ENCODE peak calls at places on chromosomes 3 and 15, in six cellular contexts. One of them, this sample, is unnamed.

GRCh38 chr3:116340680-116341216 is 104.5 kb downstream of the LSAMP start:
- DNase-seq in A549: no peak
- DNase-seq in HepG2: no peak
- DNase-seq in GM12878: no peak
- DNase-seq in endothelial cell of umbilical vein: no peak
- DNase-seq in K562: no peak
- DNase-seq in this sample: peak

GRCh38 chr15:75551076-75551475 is 28.0 kb downstream of the PTPN9 start:
- DNase-seq in HepG2: no peak
- DNase-seq in endothelial cell of umbilical vein: no peak
- DNase-seq in GM12878: no peak
- DNase-seq in A549: no peak
- DNase-seq in K562: no peak
- DNase-seq in this sample: peak

GRCh38 chr3:27752926-27753325 is 30.8 kb upstream of the EOMES start:
- DNase-seq in endothelial cell of umbilical vein: no peak
- DNase-seq in K562: no peak
- DNase-seq in GM12878: no peak
- DNase-seq in HepG2: no peak
- DNase-seq in A549: no peak
- DNase-seq in this sample: no peak

GRCh38 chr3:190970560-190970959 is 108.1 kb upstream of the GMNC start:
- DNase-seq in HepG2: no peak
- DNase-seq in A549: no peak
- DNase-seq in GM12878: no peak
- DNase-seq in K562: no peak
- DNase-seq in endothelial cell of umbilical vein: no peak
- DNase-seq in this sample: no peak

GRCh38 chr3:150314248-150315027 is 93.7 kb upstream of the TSC22D2 start:
- DNase-seq in endothelial cell of umbilical vein: peak
- DNase-seq in K562: no peak
- DNase-seq in GM12878: no peak
- DNase-seq in HepG2: no peak
- DNase-seq in A549: no peak
- DNase-seq in this sample: no peak

GRCh38 chr3:192082733-192083660 is 622.0 kb downstream of the PYDC2 start:
- DNase-seq in GM12878: peak
- DNase-seq in K562: no peak
- DNase-seq in endothelial cell of umbilical vein: no peak
- DNase-seq in HepG2: no peak
- DNase-seq in A549: no peak
- DNase-seq in this sample: no peak

GRCh38 chr3:53161345-53161819 is 373 bp downstream of the PRKCD start:
- DNase-seq in HepG2: no peak
- DNase-seq in A549: no peak
- DNase-seq in GM12878: no peak
- DNase-seq in K562: peak
- DNase-seq in endothelial cell of umbilical vein: peak
- DNase-seq in this sample: peak

GRCh38 chr15:87527416-87527815 is 729.1 kb downstream of the NTRK3 start:
- DNase-seq in HepG2: no peak
- DNase-seq in A549: no peak
- DNase-seq in K562: no peak
- DNase-seq in GM12878: no peak
- DNase-seq in endothelial cell of umbilical vein: no peak
- DNase-seq in this sample: no peak

GRCh38 chr15:66738595-66738994 is 36.6 kb downstream of the SMAD6 start:
- DNase-seq in K562: no peak
- DNase-seq in endothelial cell of umbilical vein: no peak
- DNase-seq in HepG2: no peak
- DNase-seq in GM12878: no peak
- DNase-seq in A549: no peak
- DNase-seq in this sample: no peak

GRCh38 chr3:160400048-160400630 is 689 bp downstream of the SMC4 start:
- DNase-seq in A549: peak
- DNase-seq in endothelial cell of umbilical vein: peak
- DNase-seq in GM12878: no peak
- DNase-seq in HepG2: peak
- DNase-seq in K562: peak
- DNase-seq in this sample: peak

GRCh38 chr3:184039414-184039813 is 7.9 kb downstream of the HTR3D start:
- DNase-seq in endothelial cell of umbilical vein: no peak
- DNase-seq in A549: no peak
- DNase-seq in K562: no peak
- DNase-seq in HepG2: no peak
- DNase-seq in GM12878: no peak
- DNase-seq in this sample: peak

GRCh38 chr3:69288161-69288895 is 97.6 kb downstream of the FRMD4B start:
- DNase-seq in K562: no peak
- DNase-seq in GM12878: no peak
- DNase-seq in HepG2: no peak
- DNase-seq in endothelial cell of umbilical vein: peak
- DNase-seq in A549: no peak
- DNase-seq in this sample: no peak

DNA sequence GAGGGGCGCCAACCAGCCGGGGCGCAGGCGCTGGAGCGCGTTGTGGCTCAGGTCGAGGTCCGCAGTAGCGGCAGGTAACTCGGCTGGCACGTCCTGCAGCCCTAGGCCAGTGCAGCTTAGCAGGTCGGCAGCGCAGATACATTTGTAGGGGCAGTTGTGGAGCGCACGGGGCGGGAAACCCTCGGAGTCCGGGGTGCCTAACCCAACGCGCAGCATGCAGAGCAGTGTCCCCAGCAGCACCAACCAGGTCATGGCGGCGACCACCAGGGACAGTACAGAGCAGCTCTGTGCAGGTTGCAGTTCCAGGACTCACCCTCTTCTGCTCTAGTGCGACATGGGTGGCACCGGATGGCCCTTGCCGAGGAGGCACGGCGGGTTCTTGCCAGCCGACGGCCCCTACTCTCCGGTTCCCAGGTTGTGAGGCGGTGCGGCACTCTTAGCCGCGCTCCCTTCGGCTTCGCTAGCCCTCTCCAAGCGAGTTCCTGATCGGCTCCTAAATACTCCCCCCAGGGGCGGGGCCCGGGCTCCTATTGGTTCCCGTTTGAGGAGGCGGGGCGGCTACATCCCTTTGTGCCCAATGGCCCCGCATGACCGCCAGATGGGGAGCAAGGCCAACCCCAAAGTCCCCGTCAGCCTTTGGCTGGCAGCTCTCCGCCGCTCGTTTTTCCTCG is at the start of gene AMIGO3:
- DNase-seq in K562: peak
- DNase-seq in A549: peak
- DNase-seq in endothelial cell of umbilical vein: peak
- DNase-seq in GM12878: peak
- DNase-seq in HepG2: no peak
- DNase-seq in this sample: peak
- TF ChIP-seq MYC in K562: no peak
- TF ChIP-seq MYC in A549: no peak
- TF ChIP-seq MYC in endothelial cell of umbilical vein: no peak
- TF ChIP-seq MYC in GM12878: no peak
- TF ChIP-seq MYC in HepG2: no peak
- TF ChIP-seq MYC in this sample: no peak

GRCh38 chr3:141303481-141304223 is 64.7 kb upstream of the ZBTB38 start:
- DNase-seq in A549: peak
- DNase-seq in GM12878: peak
- DNase-seq in K562: peak
- DNase-seq in endothelial cell of umbilical vein: peak
- DNase-seq in HepG2: peak
- DNase-seq in this sample: peak
- TF ChIP-seq MAX in A549: no peak
- TF ChIP-seq MAX in GM12878: no peak
- TF ChIP-seq MAX in K562: no peak
- TF ChIP-seq MAX in endothelial cell of umbilical vein: no peak
- TF ChIP-seq MAX in HepG2: no peak
- TF ChIP-seq MAX in this sample: no peak

DNA sequence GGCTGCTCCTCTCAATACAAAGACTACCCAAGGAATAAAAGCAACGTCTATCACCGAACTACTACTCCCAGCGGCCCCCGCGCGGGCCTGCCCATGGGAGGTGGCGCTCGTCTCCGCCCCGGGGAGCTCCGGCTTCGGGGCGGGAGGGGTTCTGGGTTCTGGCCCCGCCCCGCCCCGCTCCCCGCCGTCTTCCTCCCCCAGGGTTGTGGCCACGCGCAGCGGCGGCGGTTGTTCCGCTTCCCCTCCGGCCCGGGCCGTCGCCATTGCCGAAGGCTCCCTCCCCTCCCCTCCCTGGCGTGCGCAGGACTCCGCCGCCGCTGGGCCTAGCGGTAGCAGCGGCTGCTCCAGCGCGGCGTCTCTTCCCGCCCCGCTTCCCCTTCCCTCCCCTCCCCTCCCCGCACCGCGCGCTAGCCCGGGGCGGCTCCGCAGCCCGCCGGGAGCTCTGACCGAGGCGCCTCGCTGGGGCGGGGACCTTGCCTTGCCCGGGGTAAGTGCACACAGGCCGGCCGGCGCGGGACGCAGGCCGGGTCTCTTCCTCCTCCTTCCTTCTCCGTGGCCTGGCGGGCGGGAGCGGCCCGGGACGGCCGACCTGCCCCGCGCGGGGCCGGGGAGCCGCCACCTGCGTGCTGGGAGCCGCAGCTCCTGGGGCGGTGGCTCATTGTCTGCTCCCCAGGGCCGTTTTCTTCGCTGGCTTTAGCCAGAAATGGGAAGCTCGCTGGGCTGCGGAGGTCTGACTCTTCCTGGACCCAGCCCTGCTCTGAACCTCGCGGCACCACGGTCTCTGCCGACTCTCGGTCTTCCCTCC is at the start of gene PAK2:
- DNase-seq in endothelial cell of umbilical vein: peak
- DNase-seq in HepG2: peak
- DNase-seq in GM12878: peak
- DNase-seq in K562: peak
- DNase-seq in A549: peak
- DNase-seq in this sample: peak
- TF ChIP-seq POLR2A in endothelial cell of umbilical vein: peak
- TF ChIP-seq POLR2A in HepG2: peak
- TF ChIP-seq POLR2A in GM12878: peak
- TF ChIP-seq POLR2A in K562: peak
- TF ChIP-seq POLR2A in A549: peak
- TF ChIP-seq POLR2A in this sample: peak

DNA sequence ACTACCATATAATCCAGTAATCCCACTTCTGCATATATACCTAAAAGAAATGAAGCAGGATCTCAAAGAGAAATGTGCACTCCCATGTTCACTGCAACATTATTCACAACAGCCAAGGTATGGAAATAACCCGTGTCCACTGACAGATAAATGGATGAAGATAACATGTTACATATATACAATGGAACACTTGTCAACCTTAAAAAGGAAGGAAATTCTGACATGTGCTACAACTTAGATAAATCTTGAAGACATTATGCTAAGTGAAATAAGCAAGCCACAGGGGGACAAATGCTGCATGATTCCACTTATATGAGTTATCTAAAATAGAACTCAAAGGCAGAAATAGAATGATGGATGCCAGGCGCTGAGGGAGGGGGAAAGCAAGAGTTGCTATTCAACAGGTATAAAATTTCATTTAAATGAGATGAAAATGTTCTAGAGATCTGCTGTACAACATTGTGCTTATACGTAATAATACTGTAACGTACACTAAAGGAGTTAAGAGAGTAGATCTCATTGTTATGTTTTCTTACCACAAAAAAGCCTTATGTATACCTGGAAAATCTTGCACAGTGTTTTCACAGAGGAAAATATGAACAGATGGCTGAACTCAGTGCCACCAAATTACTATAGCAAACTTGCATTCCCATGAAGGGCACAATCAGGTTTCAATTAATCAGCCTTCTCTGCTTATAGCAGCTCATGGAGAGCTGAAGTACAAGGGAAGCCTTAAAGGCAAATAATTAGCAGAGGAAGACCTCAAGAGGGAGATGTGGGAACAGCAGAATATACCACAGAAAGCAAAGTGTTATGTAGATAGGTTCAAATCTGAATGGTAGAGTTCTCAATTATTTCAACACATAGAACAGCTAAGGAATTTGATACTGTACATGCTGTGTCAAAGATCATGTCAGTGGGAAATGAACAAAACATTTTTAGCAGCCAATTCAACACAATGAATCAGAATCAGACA is 8.0 kb upstream of the VPS39 start:
- DNase-seq in HepG2: no peak
- DNase-seq in GM12878: no peak
- DNase-seq in K562: no peak
- DNase-seq in endothelial cell of umbilical vein: peak
- DNase-seq in A549: no peak
- DNase-seq in this sample: peak
- TF ChIP-seq MYC in HepG2: no peak
- TF ChIP-seq MYC in GM12878: no peak
- TF ChIP-seq MYC in K562: no peak
- TF ChIP-seq MYC in endothelial cell of umbilical vein: no peak
- TF ChIP-seq MYC in A549: no peak
- TF ChIP-seq MYC in this sample: no peak

GRCh38 chr3:123909785-123910184 is 25.7 kb upstream of the MYLK start:
- DNase-seq in A549: no peak
- DNase-seq in K562: no peak
- DNase-seq in endothelial cell of umbilical vein: no peak
- DNase-seq in HepG2: no peak
- DNase-seq in GM12878: peak
- DNase-seq in this sample: no peak

DNA sequence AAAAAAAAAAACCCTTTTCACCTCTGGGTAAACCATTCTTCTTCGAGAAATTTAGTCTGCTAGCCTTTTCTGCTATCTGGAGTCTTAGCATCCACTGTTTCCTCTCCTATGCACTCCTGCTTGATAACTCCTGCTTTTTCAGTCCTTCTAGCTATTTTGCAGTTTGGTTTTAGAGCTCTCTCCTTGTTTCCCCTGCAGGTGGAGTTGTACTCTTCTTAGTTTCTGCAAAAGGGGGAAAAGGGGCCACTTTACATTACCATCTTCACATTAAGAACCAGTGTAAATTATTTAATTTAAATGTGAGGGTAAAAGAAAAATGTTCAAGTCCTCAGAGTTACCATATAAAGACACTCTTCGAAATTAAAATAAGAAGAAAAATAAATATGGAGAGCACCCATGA is 23.6 kb upstream of the MYLK start:
- DNase-seq in K562: no peak
- DNase-seq in HepG2: no peak
- DNase-seq in endothelial cell of umbilical vein: no peak
- DNase-seq in A549: no peak
- DNase-seq in GM12878: no peak
- DNase-seq in this sample: peak
- TF ChIP-seq MAX in K562: no peak
- TF ChIP-seq MAX in HepG2: no peak
- TF ChIP-seq MAX in endothelial cell of umbilical vein: no peak
- TF ChIP-seq MAX in A549: no peak
- TF ChIP-seq MAX in GM12878: no peak
- TF ChIP-seq MAX in this sample: no peak

This sample was measured in NB4.